ENCODE peak calls at places on chromosomes 11 and 22, in seven cellular contexts. F is left ventricle myocardium inferior; B is kidney; E is RWPE1; C is esophagus squamous epithelium; T is coronary artery; W is CD4-positive, alpha-beta T cell. Z is an unnamed sample.

GRCh38 chr11:33801821-33802413 is 27.6 kb upstream of the FBXO3 start:
- DNase-seq in C (no peak), B (no peak), T (no peak), F (no peak), E (no peak), W (no peak), Z (no peak)

GRCh38 chr11:84384637-84385227 is 1098.6 kb upstream of the CCDC90B start:
- DNase-seq in W (no peak), T (no peak), E (peak), F (no peak), B (no peak), C (no peak), Z (no peak)

GRCh38 chr11:57938351-57938750 is 85.3 kb upstream of the OR9Q1 start:
- DNase-seq in B (no peak), F (no peak), T (no peak), C (no peak), E (no peak), W (no peak), Z (no peak)

GRCh38 chr11:119505861-119506260 is 82.9 kb upstream of the THY1 start:
- DNase-seq in B (no peak), C (no peak), F (no peak), T (no peak), E (no peak), W (no peak), Z (no peak)

GRCh38 chr22:48245119-48245485 is 1482.7 kb downstream of the TBC1D22A start:
- DNase-seq in E (no peak), B (no peak), T (no peak), W (no peak), C (no peak), F (no peak), Z (no peak)

GRCh38 chr11:61972796-61973602 is 5.6 kb upstream of the FTH1 start:
- DNase-seq in E (peak), T (no peak), C (no peak), F (no peak), B (no peak), W (no peak), Z (no peak)

GRCh38 chr11:124917115-124917637 is 1.9 kb upstream of the HEPN1 start:
- DNase-seq in F (no peak), T (no peak), B (no peak), E (no peak), W (no peak), C (no peak), Z (peak)

GRCh38 chr22:49406047-49406650 is 421.5 kb downstream of the BRD1 start:
- DNase-seq in F (no peak), C (no peak), E (no peak), T (no peak), W (no peak), B (no peak), Z (peak)

GRCh38 chr11:70700453-70700852 is 302.1 kb downstream of the CTTN start:
- DNase-seq in T (no peak), W (no peak), E (no peak), F (no peak), B (peak), C (no peak), Z (no peak)

GRCh38 chr22:23692598-23693291 is 1.9 kb downstream of the RGL4 start:
- DNase-seq in T (no peak), B (no peak), F (no peak), C (no peak), E (no peak), W (no peak), Z (no peak)

GRCh38 chr11:17635551-17635938 is 83.8 kb upstream of the MYOD1 start:
- DNase-seq in F (no peak), E (no peak), T (no peak), C (no peak), B (no peak), W (no peak), Z (no peak)

GRCh38 chr11:34050536-34050935 is 995 bp upstream of the CAPRIN1 start:
- DNase-seq in T (no peak), B (no peak), W (no peak), C (no peak), F (no peak), E (no peak), Z (no peak)

GRCh38 chr11:68312780-68313573 is 586 bp downstream of the LRP5 start:
- DNase-seq in B (no peak), W (no peak), F (no peak), C (no peak), E (peak), T (no peak), Z (no peak)

GRCh38 chr22:43077121-43077877 is 11.9 kb downstream of the TTLL1 start:
- DNase-seq in F (peak), E (no peak), W (no peak), B (no peak), C (no peak), T (no peak), Z (no peak)

GRCh38 chr11:126332221-126332711 is 23.2 kb upstream of the ST3GAL4 start:
- DNase-seq in B (peak), W (no peak), E (peak), F (peak), C (no peak), T (no peak), Z (no peak)

GRCh38 chr11:88152381-88152780 is 22.9 kb downstream of the RAB38 start:
- DNase-seq in W (no peak), F (no peak), E (no peak), B (no peak), C (no peak), T (no peak), Z (no peak)

GRCh38 chr22:27278986-27279385 is 522.6 kb downstream of the MN1 start:
- DNase-seq in F (no peak), C (no peak), W (no peak), E (peak), B (no peak), T (no peak), Z (no peak)

GRCh38 chr11:64415286-64415685 is 56.3 kb downstream of the RPS6KA4 start:
- DNase-seq in C (no peak), B (peak), W (no peak), F (no peak), T (no peak), E (no peak), Z (no peak)

GRCh38 chr11:100752371-100753073 is 65.4 kb downstream of the ARHGAP42 start:
- DNase-seq in B (no peak), E (no peak), F (no peak), W (no peak), C (no peak), T (no peak), Z (no peak)

GRCh38 chr11:126310229-126310991 is 6.5 kb downstream of the DCPS start:
- DNase-seq in C (no peak), E (peak), W (peak), F (peak), B (peak), T (peak), Z (peak)

GRCh38 chr11:66745356-66746235 is 16.6 kb upstream of the SPTBN2 start:
- DNase-seq in T (no peak), E (peak), B (peak), F (no peak), W (peak), C (no peak), Z (peak)

GRCh38 chr22:39656495-39657490 is 86.2 kb downstream of the CACNA1I start:
- DNase-seq in W (no peak), B (no peak), E (no peak), C (no peak), F (no peak), T (no peak), Z (no peak)

GRCh38 chr11:84390441-84391078 is 1104.4 kb upstream of the CCDC90B start:
- DNase-seq in E (peak), T (no peak), F (no peak), W (no peak), B (no peak), C (no peak), Z (no peak)

GRCh38 chr11:123188508-123189165 is 6.4 kb downstream of the CLMP start:
- DNase-seq in T (no peak), F (no peak), W (no peak), E (no peak), C (no peak), B (no peak), Z (no peak)

GRCh38 chr22:19831016-19831415 is 23.7 kb downstream of the GNB1L start:
- DNase-seq in B (no peak), E (no peak), W (no peak), T (no peak), F (no peak), C (no peak), Z (no peak)
- TF ChIP-seq CTCF in B (no peak), E (no peak), W (no peak), T (no peak), F (no peak), C (no peak), Z (no peak)

DNA sequence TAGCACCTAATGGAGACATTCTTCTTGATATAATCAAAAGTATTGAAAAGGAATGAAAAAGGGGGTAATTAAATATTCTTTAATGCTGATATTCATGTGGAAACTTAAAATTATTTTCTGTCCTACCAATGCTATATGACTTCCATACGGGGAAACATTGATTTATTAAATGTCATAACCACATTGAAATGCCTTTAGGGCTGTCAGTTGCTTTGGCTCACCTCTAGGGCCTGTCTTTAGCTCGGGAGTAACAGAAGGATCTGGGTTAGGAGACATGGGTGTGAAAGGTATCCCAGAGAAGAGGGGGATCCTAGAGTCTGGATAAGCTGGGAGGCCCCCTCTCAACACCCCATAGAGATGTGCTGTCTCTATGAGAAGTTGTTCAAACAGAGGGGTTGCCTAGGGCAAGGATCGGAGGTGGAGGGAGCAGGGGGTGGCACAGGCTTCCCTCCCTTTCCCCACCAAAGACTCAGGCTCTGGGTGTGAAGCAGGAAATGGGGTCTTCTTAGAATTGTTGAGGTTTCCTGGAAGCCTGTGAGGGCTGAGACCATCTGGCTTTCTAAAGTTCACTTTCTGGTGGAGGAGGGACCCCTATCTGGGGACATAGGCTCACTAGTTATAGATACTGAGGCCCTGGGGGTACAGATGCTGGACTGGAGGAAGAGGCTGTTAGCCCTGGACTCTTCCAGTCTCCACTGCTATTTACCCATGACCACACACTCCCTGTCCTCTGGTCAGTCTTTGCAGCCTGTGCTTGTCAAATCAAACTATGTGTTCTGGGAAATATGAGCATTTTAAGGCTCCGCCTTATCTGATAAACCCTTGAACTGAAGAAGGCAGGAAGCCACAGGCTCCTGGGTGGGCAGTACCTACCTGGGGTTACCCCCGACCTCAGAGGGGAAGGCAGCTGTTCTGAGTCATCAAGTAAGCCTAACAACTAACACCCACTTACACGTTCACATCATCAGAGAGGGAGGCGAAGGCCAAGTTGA is 55.8 kb upstream of the RRAS2 start:
- DNase-seq in E (no peak), B (no peak), T (no peak), C (no peak), W (peak), F (no peak), Z (no peak)
- TF ChIP-seq CTCF in E (no peak), B (no peak), T (no peak), C (no peak), W (no peak), F (no peak), Z (no peak)

DNA sequence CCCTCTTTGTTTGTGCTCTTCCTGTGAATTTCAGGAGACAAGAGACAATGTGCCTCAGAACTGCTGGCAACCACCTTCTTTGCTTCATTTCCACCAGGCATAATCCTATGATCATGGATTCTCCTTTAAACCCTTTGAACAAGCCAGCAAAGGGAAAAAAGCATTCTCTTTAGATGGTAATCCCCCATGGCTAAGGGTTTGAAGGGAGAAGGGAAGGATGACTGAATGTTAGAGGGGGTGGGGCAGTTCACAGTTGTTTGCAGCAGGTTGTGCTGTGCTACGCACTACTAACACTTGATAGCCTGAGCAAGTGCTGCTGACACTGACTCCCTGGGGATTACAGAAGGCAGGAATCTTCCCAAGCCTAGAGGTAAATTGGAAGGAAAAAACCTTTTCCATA is 462.5 kb upstream of the LRRC4C start:
- DNase-seq in F (no peak), E (no peak), W (no peak), B (no peak), T (no peak), C (no peak), Z (no peak)
- TF ChIP-seq CTCF in F (no peak), E (no peak), W (no peak), B (no peak), T (no peak), C (no peak), Z (no peak)

GRCh38 chr22:32837142-32837541 is 35.6 kb downstream of the TIMP3 start:
- DNase-seq in F (no peak), T (no peak), E (no peak), W (no peak), C (no peak), B (no peak), Z (no peak)

GRCh38 chr22:32837803-32838202 is 36.3 kb downstream of the TIMP3 start:
- DNase-seq in W (no peak), E (no peak), T (no peak), C (no peak), F (no peak), B (no peak), Z (no peak)

GRCh38 chr22:32831571-32831970 is 30.1 kb downstream of the TIMP3 start:
- DNase-seq in W (no peak), B (no peak), C (no peak), T (no peak), F (no peak), E (no peak), Z (no peak)

GRCh38 chr22:32839776-32840571 is 38.5 kb downstream of the TIMP3 start:
- DNase-seq in C (no peak), E (no peak), W (no peak), T (no peak), B (no peak), F (peak), Z (no peak)

DNA sequence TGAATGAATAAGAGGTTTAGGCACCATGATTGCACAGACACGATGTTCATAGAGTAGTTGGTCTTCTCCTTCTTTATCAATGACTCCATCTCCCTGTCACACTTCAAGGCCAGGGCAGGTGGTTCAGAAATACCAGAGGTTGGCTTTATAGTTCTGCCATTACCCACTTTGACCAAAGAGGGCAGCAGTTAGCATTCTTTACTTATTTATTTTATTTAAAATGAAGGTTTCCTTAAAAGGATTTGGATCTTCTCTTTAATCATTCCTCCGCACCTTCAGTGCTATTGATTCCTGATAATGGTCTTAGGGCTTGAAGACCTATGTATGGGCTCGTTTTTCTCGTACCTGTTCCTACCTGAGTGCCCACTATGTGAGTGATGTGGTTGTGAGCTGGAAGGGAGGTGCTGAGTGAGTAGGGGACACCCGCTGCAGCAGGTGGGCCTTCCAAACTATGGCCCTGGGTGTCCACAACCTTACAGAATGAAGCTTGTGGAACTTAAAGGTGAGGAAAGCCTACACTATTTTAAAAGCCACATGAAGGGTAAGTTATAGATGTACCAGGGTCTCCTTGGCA is 34.9 kb downstream of the TIMP3 start:
- DNase-seq in B (no peak), C (no peak), F (no peak), E (peak), W (no peak), T (no peak), Z (no peak)
- TF ChIP-seq CTCF in B (peak), C (no peak), F (peak), E (no peak), W (peak), T (no peak), Z (peak)

DNA sequence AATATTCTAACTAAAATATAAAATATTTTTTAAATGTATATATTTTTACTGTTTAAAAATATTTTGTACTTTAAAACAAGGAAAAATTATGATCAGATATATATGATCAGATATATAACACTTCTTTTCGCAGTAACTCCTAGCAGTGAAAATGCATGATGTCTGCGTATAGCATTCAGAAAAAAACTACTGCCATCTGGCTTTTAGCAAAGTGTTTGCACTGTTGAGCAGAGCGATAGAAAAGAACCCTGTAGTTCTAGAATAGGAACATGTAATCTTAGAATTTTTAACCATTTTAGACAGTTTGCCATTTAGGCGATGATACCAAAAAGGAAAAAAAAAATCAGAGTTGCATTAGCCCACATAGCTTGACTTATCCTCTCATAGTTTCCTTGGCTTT is 370.4 kb upstream of the ANO3 start:
- DNase-seq in W (no peak), E (no peak), B (no peak), F (no peak), T (no peak), C (no peak), Z (no peak)
- TF ChIP-seq CTCF in W (no peak), E (no peak), B (no peak), F (peak), T (no peak), C (no peak), Z (peak)

DNA sequence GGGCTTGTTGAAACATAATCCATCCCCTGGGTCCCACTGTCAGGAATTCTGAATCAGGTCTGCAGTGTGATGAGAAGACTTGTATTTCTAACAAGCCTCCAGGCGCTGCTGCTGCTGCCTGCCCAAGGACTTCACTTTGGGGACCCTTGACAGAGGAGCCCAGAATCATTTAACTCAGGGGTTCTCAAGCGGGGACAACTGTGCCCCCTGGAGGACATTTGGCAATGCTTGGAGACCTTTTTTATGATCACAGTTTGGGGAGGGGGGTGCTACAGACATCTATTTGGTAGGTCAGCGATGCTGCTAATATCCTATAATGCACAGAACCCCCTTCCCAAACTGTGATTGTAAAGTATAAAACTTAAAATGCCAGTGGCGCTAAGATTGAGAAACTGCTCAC is 312.8 kb downstream of the OPCML start:
- DNase-seq in B (no peak), T (no peak), F (no peak), E (no peak), C (no peak), W (no peak), Z (no peak)
- TF ChIP-seq CTCF in B (no peak), T (no peak), F (no peak), E (no peak), C (no peak), W (no peak), Z (no peak)

GRCh38 chr11:94504689-94505293 is 7.5 kb upstream of the C11orf97 start:
- DNase-seq in C (no peak), T (no peak), F (no peak), E (peak), W (no peak), B (no peak), Z (no peak)
- TF ChIP-seq CTCF in C (peak), T (no peak), F (peak), E (peak), W (peak), B (peak), Z (peak)

DNA sequence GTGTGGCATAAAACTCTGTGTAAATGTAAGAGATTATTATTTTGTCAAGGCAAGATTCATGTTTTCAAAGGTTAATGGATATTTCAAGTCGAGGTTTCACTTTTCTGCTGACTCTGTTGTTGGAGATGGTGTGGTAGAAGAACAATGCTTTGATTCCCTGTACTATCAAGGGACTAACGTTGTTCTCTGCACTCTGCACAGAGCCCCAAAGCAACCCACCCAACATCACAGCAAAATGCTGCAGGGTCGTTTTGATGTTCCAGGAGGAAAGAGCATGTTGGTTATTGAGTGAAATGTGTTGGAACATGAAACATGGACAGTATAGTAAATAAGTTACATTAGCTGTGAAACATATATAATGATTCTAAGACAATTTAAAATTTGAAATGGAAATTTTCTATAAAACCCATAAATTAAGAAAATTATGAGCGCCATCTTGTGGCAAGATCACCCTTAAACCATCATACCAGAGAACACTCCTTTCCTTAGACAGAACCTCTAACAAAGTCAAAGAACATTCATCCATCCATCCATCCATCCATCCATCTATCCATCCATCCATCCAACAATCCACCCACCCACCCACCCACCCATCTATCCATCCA is 164.4 kb upstream of the ZBED5 start:
- DNase-seq in F (no peak), C (no peak), W (no peak), E (peak), B (no peak), T (no peak), Z (no peak)
- TF ChIP-seq CTCF in F (peak), C (peak), W (peak), E (peak), B (peak), T (peak), Z (peak)

GRCh38 chr11:76657824-76658170 is 12.8 kb downstream of the LRRC32 start:
- DNase-seq in C (no peak), T (no peak), F (no peak), B (no peak), W (no peak), E (no peak), Z (no peak)
- TF ChIP-seq CTCF in C (no peak), T (no peak), F (no peak), B (no peak), W (no peak), E (no peak), Z (no peak)

GRCh38 chr11:1747753-1748466 is 2.5 kb downstream of the IFITM10 start:
- DNase-seq in T (peak), E (no peak), W (no peak), C (no peak), F (peak), B (peak), Z (no peak)

GRCh38 chr11:1744879-1745700 is 5.3 kb downstream of the IFITM10 start:
- DNase-seq in E (no peak), T (peak), C (no peak), B (peak), F (no peak), W (no peak), Z (no peak)

GRCh38 chr11:1745701-1746320 is 4.6 kb downstream of the IFITM10 start:
- DNase-seq in E (no peak), W (no peak), B (no peak), F (no peak), T (no peak), C (no peak), Z (no peak)

GRCh38 chr11:1746956-1747752 is 3.2 kb downstream of the IFITM10 start:
- DNase-seq in W (no peak), F (no peak), B (no peak), C (no peak), T (peak), E (no peak), Z (no peak)

GRCh38 chr11:1746516-1746931 is 3.9 kb downstream of the IFITM10 start:
- DNase-seq in E (no peak), F (peak), C (no peak), T (peak), W (no peak), B (no peak), Z (no peak)
- TF ChIP-seq CTCF in E (no peak), F (no peak), C (no peak), T (no peak), W (no peak), B (no peak), Z (no peak)

Z was measured in osteocyte.